ENCODE peak calls at places on chromosome 19, in eight cellular contexts. O is heart right ventricle, H is ascending aorta, T is PC-9, N is dorsolateral prefrontal cortex, E is progenitor cell of endocrine pancreas, P is psoas muscle, Q is cardiac fibroblast. X is an unnamed sample.

GRCh38 chr19:48448563-48448962 is 2.8 kb downstream of the GRWD1 start:
- DNase-seq in O (no peak), H (no peak), T (no peak), N (no peak), E (no peak), P (no peak), Q (no peak), X (no peak)

GRCh38 chr19:14559916-14560775 is 11.7 kb downstream of the NDUFB7 start:
- DNase-seq in O (peak), H (no peak), T (peak), N (no peak), E (no peak), P (peak), Q (no peak), X (no peak)

GRCh38 chr19:48739835-48740704 is at the start of gene RASIP1:
- DNase-seq in O (peak), H (no peak), T (no peak), N (no peak), E (no peak), P (no peak), Q (no peak), X (no peak)

GRCh38 chr19:21143428-21143827 is 1.6 kb downstream of the ZNF431 start:
- DNase-seq in O (no peak), H (no peak), T (no peak), N (no peak), E (no peak), P (no peak), Q (no peak), X (no peak)

GRCh38 chr19:48497728-48498575 is 13.7 kb downstream of the LMTK3 start:
- DNase-seq in O (no peak), H (no peak), T (no peak), N (no peak), E (no peak), P (no peak), Q (no peak), X (no peak)

GRCh38 chr19:5562280-5562679 is 5.5 kb downstream of the TINCR start:
- DNase-seq in O (no peak), H (no peak), T (no peak), N (no peak), E (no peak), P (no peak), Q (no peak), X (no peak)

GRCh38 chr19:53328967-53329366 is 4.6 kb upstream of the ZNF845 start:
- DNase-seq in O (peak), H (no peak), T (peak), N (no peak), E (no peak), P (peak), Q (peak), X (no peak)

GRCh38 chr19:3250675-3251074 is 26.2 kb downstream of the CELF5 start:
- DNase-seq in O (no peak), H (no peak), T (no peak), N (no peak), E (no peak), P (no peak), Q (peak), X (no peak)

GRCh38 chr19:18616023-18616422 is 3.4 kb downstream of the TMEM59L start:
- DNase-seq in O (no peak), H (no peak), T (no peak), N (no peak), E (no peak), P (no peak), Q (no peak), X (no peak)

GRCh38 chr19:22622901-22623840 is 11.0 kb upstream of the ZNF492 start:
- DNase-seq in O (peak), H (no peak), T (no peak), N (no peak), E (no peak), P (peak), Q (no peak), X (no peak)

GRCh38 chr19:19451429-19452240 is 46.2 kb downstream of the GATAD2A start:
- DNase-seq in O (no peak), H (no peak), T (no peak), N (peak), E (no peak), P (no peak), Q (no peak), X (no peak)

GRCh38 chr19:38321646-38322323 is 2.1 kb downstream of the KCNK6 start:
- DNase-seq in O (peak), H (no peak), T (no peak), N (no peak), E (no peak), P (no peak), Q (peak), X (no peak)

GRCh38 chr19:6610934-6611370 is 20.0 kb upstream of the CD70 start:
- DNase-seq in O (no peak), H (no peak), T (peak), N (no peak), E (no peak), P (no peak), Q (peak), X (no peak)

GRCh38 chr19:17806945-17807344 is 12.0 kb downstream of the B3GNT3 start:
- DNase-seq in O (no peak), H (no peak), T (peak), N (no peak), E (no peak), P (no peak), Q (no peak), X (no peak)

GRCh38 chr19:34173145-34173956 is 1.0 kb downstream of the LSM14A start:
- DNase-seq in O (peak), H (no peak), T (peak), N (no peak), E (peak), P (peak), Q (no peak), X (peak)

GRCh38 chr19:8340341-8341096 is 2.5 kb downstream of the KANK3 start:
- DNase-seq in O (peak), H (no peak), T (no peak), N (no peak), E (no peak), P (peak), Q (peak), X (no peak)

GRCh38 chr19:35271546-35271945 is 2.8 kb downstream of the USF2 start:
- DNase-seq in O (no peak), H (no peak), T (no peak), N (no peak), E (no peak), P (no peak), Q (no peak), X (no peak)

GRCh38 chr19:35267818-35268545 is 780 bp upstream of the USF2 start:
- DNase-seq in O (peak), H (no peak), T (no peak), N (peak), E (peak), P (peak), Q (peak), X (peak)

GRCh38 chr19:35268546-35269424 is at the start of gene USF2:
- DNase-seq in O (peak), H (no peak), T (no peak), N (peak), E (peak), P (peak), Q (peak), X (peak)

GRCh38 chr19:35270381-35270811 is 1.6 kb downstream of the USF2 start:
- DNase-seq in O (no peak), H (no peak), T (no peak), N (no peak), E (no peak), P (no peak), Q (no peak), X (no peak)

DNA sequence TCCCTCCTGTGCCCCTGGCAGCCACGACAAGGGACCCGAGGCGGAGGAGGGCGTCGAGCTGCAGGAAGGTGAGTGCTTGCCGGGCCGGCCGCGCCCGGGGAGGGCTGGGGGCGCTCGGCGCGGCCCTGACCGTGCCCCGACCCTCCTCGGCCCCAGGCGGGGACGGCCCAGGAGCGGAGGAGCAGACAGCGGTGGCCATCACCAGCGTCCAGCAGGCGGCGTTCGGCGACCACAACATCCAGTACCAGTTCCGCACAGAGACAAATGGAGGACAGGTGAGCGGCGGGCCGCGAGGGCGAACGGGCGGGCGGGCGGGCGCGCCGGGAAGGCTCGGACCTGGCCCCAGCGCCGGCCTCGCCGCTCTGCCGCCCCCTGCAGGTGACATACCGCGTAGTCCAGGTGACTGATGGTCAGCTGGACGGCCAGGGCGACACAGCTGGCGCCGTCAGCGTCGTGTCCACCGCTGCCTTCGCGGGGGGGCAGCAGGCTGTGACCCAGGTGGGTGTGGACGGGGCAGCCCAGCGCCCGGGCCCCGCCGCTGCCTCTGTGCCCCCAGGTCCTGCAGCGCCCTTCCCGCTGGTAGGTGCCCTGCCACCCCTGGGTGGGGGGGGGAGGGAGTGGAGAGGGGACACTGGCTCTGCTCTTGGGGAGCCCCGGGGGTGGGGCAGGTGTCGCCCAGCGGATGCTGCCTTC is 809 bp downstream of the USF2 start:
- DNase-seq in O (peak), H (no peak), T (peak), N (peak), E (peak), P (peak), Q (peak), X (peak)
- TF ChIP-seq CTCF in O (peak), H (peak), T (peak), N (peak), E (peak), P (peak), Q (peak), X (peak)

DNA sequence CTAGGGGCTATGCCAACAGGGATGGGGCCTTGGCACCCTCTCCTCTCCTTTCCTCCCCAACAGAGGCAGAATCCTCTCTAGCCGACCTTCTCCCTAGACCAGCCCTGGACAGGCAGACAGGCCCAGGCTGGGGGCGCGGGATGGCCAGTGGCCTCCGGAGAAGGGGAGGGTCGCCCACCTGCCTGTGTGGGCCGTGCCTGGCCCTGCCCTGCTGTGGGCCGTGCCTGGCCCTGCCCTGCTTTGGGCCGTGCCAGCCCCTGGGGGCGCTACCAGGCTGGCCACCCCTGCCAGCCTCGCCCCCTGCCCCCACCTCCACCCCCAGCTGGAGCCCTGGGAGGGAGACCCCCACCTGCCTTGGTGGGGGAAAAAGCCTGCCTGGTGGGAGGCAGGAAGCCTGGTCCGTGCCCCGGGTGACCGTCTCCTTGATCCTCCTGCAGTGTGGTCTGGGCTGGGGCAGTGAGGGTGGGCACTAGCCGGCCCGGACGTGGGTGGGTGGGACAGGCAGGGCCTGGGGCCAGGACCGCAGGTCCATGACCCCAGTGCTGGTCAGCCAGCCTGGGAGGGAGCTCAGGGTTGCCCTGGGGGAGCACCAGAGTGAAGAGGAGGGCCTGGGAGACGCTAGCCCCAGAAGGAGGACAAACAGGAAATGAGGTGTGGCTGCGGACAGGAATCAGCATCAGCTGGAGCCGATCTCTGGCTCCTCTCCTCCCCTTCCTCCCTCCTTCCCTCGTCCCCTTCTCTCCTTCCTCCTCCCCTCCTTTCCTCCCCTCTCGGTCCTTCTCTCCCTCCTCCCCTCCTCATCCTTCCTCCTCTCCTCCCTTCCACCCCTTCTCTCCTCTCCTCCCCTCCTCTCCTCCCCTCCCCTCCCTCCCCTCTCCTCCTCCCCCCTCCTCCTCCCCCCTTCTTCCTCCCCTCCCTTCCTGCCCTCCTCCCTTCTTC is 5.1 kb upstream of the MKNK2 start:
- DNase-seq in O (peak), H (no peak), T (no peak), N (no peak), E (no peak), P (peak), Q (peak), X (no peak)
- TF ChIP-seq CTCF in O (no peak), H (no peak), T (no peak), N (no peak), E (no peak), P (no peak), Q (no peak), X (no peak)

DNA sequence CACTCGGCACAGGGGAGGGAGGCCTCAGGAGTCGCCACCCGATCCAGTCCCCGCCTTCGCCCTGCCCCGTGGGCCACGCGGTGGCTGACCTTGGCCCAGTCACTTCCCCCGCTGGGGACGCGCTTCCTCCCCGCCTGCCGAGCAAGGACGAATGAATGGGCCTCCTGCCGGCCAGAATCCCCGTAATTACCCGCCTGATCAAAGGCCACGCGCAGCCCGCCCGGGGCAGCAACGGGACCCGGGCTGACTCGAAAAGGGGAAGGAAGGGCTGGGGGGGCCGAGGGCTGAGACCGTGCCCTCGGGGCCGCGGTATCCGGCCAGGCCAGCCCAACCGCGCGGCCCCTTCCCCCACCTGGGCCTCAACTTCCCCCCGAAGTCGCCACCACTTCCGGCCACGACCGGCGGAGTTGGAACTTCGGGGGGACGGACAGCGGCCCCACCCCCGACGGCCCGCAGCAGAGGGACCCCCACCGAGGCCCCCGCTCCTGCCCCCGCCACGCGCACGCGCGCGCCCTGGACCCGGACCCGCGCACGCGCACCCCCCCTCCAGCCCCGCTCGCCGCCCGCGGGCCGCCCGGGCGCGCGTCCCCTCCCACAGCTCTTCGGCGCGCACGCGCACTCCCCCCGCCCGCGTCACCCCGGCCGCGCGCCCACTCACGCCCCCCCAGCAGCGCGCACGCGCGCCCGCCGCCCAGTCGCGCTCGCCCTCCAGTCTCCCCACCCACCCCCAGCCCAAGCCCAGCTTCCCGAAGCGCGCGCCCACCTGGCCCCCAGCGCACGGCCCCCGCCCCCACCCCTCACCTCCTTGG is 520 bp downstream of the ZNF787 start:
- DNase-seq in O (peak), H (peak), T (peak), N (no peak), E (peak), P (peak), Q (peak), X (peak)
- TF ChIP-seq CTCF in O (peak), H (peak), T (peak), N (no peak), E (peak), P (peak), Q (peak), X (peak)

DNA sequence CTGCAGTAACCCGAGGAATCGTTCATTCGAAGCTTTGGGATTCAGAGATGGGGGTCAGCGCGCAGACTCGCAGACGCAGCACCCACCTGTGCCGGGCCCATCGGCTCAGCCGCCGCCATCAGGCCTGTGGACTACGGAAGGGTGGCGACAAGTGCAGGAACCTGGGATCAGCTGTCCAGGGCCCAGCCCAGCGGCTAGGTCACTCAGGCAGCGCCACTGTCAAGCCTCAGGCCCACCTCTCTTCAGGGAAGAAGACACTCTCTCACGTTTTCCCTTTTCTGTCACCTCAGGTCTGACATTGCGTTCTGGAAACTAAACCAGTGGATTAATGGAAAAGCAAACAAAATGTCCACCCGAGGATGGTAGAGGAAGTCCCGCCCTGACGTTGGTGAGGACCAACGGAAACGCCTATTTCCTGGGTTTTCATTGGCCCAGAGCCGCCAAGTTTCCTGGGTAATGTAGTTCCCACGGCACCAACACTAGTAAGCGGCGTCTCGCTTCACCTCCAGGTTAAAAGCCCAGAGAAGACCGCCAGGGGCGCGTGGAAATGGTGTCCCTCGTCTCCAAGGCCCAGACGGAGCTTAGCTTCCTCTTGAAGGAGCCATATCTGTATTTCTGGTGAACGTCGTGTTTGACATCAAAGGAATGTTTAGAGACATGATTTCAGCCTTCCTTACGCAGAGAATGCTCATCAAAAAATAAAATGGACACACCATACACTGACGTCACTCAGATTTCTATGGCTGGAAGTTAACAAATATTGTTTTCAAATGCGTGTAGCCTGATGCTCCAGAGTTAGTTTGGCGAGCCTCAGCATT is at the start of gene ZNF772:
- DNase-seq in O (peak), H (peak), T (peak), N (peak), E (peak), P (peak), Q (peak), X (peak)
- TF ChIP-seq CTCF in O (peak), H (peak), T (peak), N (no peak), E (peak), P (peak), Q (peak), X (peak)

GRCh38 chr19:40908981-40909380 is 26.9 kb upstream of the CYP2A7 start:
- DNase-seq in O (peak), H (no peak), T (no peak), N (no peak), E (no peak), P (no peak), Q (no peak), X (no peak)
- TF ChIP-seq CTCF in O (no peak), H (peak), T (no peak), N (no peak), E (no peak), P (peak), Q (peak), X (peak)

GRCh38 chr19:47124937-47125668 is 5.5 kb upstream of the SAE1 start:
- DNase-seq in O (no peak), H (no peak), T (peak), N (no peak), E (peak), P (no peak), Q (peak), X (no peak)

GRCh38 chr19:47129579-47129978 is 1.1 kb upstream of the SAE1 start:
- DNase-seq in O (no peak), H (no peak), T (no peak), N (no peak), E (no peak), P (no peak), Q (no peak), X (no peak)

GRCh38 chr19:47122359-47123335 is 8.0 kb upstream of the SAE1 start:
- DNase-seq in O (no peak), H (no peak), T (peak), N (no peak), E (no peak), P (no peak), Q (peak), X (no peak)

GRCh38 chr19:47123406-47123805 is 7.2 kb upstream of the SAE1 start:
- DNase-seq in O (no peak), H (no peak), T (no peak), N (no peak), E (no peak), P (no peak), Q (no peak), X (no peak)

GRCh38 chr19:47125669-47125938 is 5.0 kb upstream of the SAE1 start:
- DNase-seq in O (no peak), H (no peak), T (no peak), N (no peak), E (no peak), P (no peak), Q (no peak), X (no peak)
- TF ChIP-seq CTCF in O (no peak), H (no peak), T (no peak), N (no peak), E (no peak), P (no peak), Q (no peak), X (no peak)

GRCh38 chr19:29671393-29672076 is 6.3 kb downstream of the PLEKHF1 start:
- DNase-seq in O (peak), H (no peak), T (peak), N (peak), E (no peak), P (peak), Q (peak), X (no peak)
- TF ChIP-seq CTCF in O (no peak), H (no peak), T (peak), N (no peak), E (no peak), P (peak), Q (peak), X (no peak)

GRCh38 chr19:49788857-49789256 is 22.1 kb downstream of the AP2A1 start:
- DNase-seq in O (no peak), H (no peak), T (no peak), N (no peak), E (no peak), P (no peak), Q (no peak), X (no peak)
- TF ChIP-seq CTCF in O (no peak), H (no peak), T (no peak), N (no peak), E (no peak), P (no peak), Q (no peak), X (no peak)

GRCh38 chr19:10070730-10071446 is 15.2 kb upstream of the SHFL start:
- DNase-seq in O (no peak), H (no peak), T (no peak), N (no peak), E (no peak), P (no peak), Q (no peak), X (no peak)

GRCh38 chr19:10076535-10076934 is 9.6 kb upstream of the SHFL start:
- DNase-seq in O (no peak), H (no peak), T (no peak), N (no peak), E (no peak), P (no peak), Q (no peak), X (no peak)

GRCh38 chr19:10079031-10079453 is 7.1 kb upstream of the SHFL start:
- DNase-seq in O (no peak), H (no peak), T (no peak), N (no peak), E (no peak), P (no peak), Q (no peak), X (no peak)

GRCh38 chr19:10078329-10078728 is 7.8 kb upstream of the SHFL start:
- DNase-seq in O (no peak), H (no peak), T (no peak), N (no peak), E (no peak), P (no peak), Q (no peak), X (no peak)

GRCh38 chr19:10074153-10074552 is 12.0 kb upstream of the SHFL start:
- DNase-seq in O (no peak), H (no peak), T (no peak), N (no peak), E (no peak), P (no peak), Q (peak), X (no peak)
- TF ChIP-seq CTCF in O (no peak), H (no peak), T (peak), N (no peak), E (peak), P (peak), Q (peak), X (no peak)